ENCODE peak calls at places on chromosomes 3 and 15, in six cellular contexts. A is memory B cell; Q is HTR-8/SVneo; T is activated T-helper 1 cell treated with Interleukin-2 at 50 U/mL for 16 hours; L is stimulated activated CD8-positive, alpha-beta memory T cell treated with anti-CD3 and anti-CD28 coated beads, Interleukin-7, amount 100 ng/mL, for 24 hours; H is CD4-positive, alpha-beta T cell. V is an unnamed sample.
A peak's percentile ranks its signal among the peaks of the same experiment; 100 is the strongest.

GRCh38 chr3:149314807-149315578 is 18.4 kb downstream of the TM4SF18 start:
- DNase-seq in A (no peak), Q (peak; percentile 24), T (no peak), L (no peak), H (no peak), V (no peak)

GRCh38 chr3:49461443-49462171 is 8.5 kb upstream of the DAG1 start:
- DNase-seq in A (no peak), Q (no peak), T (no peak), L (no peak), H (no peak), V (no peak)

GRCh38 chr3:37315669-37316068 is 141.3 kb upstream of the LRRFIP2 start:
- DNase-seq in A (no peak), Q (no peak), T (no peak), L (no peak), H (no peak), V (no peak)

GRCh38 chr3:157429703-157430102 is 6.9 kb upstream of the PTX3 start:
- DNase-seq in A (no peak), Q (no peak), T (no peak), L (no peak), H (no peak), V (no peak)

GRCh38 chr3:170178631-170179030 is 2.9 kb downstream of the PHC3 start:
- DNase-seq in A (peak; percentile 20), Q (no peak), T (peak; percentile 23), L (no peak), H (peak; percentile 41), V (no peak)

GRCh38 chr3:17755836-17756235 is 13.4 kb upstream of the TBC1D5 start:
- DNase-seq in A (no peak), Q (no peak), T (no peak), L (no peak), H (no peak), V (no peak)

GRCh38 chr3:39372831-39373230 is 10.3 kb upstream of the SLC25A38 start:
- DNase-seq in A (no peak), Q (no peak), T (no peak), L (no peak), H (no peak), V (no peak)

GRCh38 chr15:40146037-40146436 is 14.8 kb upstream of the BUB1B start:
- DNase-seq in A (no peak), Q (peak; percentile 34), T (no peak), L (no peak), H (no peak), V (no peak)

GRCh38 chr3:36257117-36257516 is 123.2 kb upstream of the STAC start:
- DNase-seq in A (no peak), Q (no peak), T (no peak), L (no peak), H (no peak), V (no peak)

GRCh38 chr3:192943384-192943783 is 25.7 kb upstream of the MB21D2 start:
- DNase-seq in A (no peak), Q (no peak), T (no peak), L (no peak), H (no peak), V (no peak)

GRCh38 chr15:74768771-74769342 is 13.0 kb upstream of the CSK start:
- DNase-seq in A (no peak), Q (peak; percentile 77), T (peak; percentile 54), L (no peak), H (peak; percentile 50), V (no peak)

GRCh38 chr15:66483131-66483566 is 14.4 kb downstream of the SNAPC5 start:
- DNase-seq in A (no peak), Q (no peak), T (no peak), L (no peak), H (no peak), V (no peak)

GRCh38 chr3:126160243-126161210 is 19.9 kb downstream of the ALDH1L1 start:
- DNase-seq in A (no peak), Q (no peak), T (no peak), L (no peak), H (no peak), V (no peak)

GRCh38 chr3:99532246-99532645 is 106.1 kb upstream of the COL8A1 start:
- DNase-seq in A (no peak), Q (peak; percentile 56), T (no peak), L (no peak), H (no peak), V (no peak)

GRCh38 chr3:48682786-48683185 is 2.9 kb downstream of the NCKIPSD start:
- DNase-seq in A (no peak), Q (no peak), T (no peak), L (no peak), H (no peak), V (no peak)

GRCh38 chr15:68431792-68432401 is at the start of gene ITGA11:
- DNase-seq in A (no peak), Q (peak; percentile 76), T (no peak), L (no peak), H (no peak), V (no peak)

GRCh38 chr3:56654460-56654859 is 28.6 kb downstream of the TASOR start:
- DNase-seq in A (no peak), Q (no peak), T (no peak), L (no peak), H (no peak), V (no peak)

GRCh38 chr15:101250331-101250730 is 1.5 kb downstream of the CHSY1 start:
- DNase-seq in A (no peak), Q (no peak), T (no peak), L (no peak), H (no peak), V (no peak)

GRCh38 chr3:197022405-197023231 is 7.0 kb downstream of the MELTF start:
- DNase-seq in A (no peak), Q (no peak), T (no peak), L (no peak), H (no peak), V (no peak)

GRCh38 chr15:75648156-75649000 is 666 bp downstream of the SNX33 start:
- DNase-seq in A (no peak), Q (no peak), T (no peak), L (no peak), H (no peak), V (peak; percentile 49)

GRCh38 chr3:184008161-184008560 is 9.5 kb downstream of the ABCC5 start:
- DNase-seq in A (no peak), Q (no peak), T (no peak), L (no peak), H (no peak), V (no peak)

GRCh38 chr3:15427981-15428380 is 583 bp downstream of the EAF1 start:
- DNase-seq in A (no peak), Q (no peak), T (no peak), L (no peak), H (no peak), V (no peak)

GRCh38 chr15:28960979-28961378 is 75.2 kb downstream of the APBA2 start:
- DNase-seq in A (no peak), Q (peak; percentile 64), T (no peak), L (no peak), H (no peak), V (no peak)

GRCh38 chr3:13332158-13332557 is 88.0 kb downstream of the NUP210 start:
- DNase-seq in A (peak; percentile 70), Q (no peak), T (no peak), L (no peak), H (no peak), V (peak; percentile 69)

GRCh38 chr3:37279226-37279625 is 104.8 kb upstream of the LRRFIP2 start:
- DNase-seq in A (no peak), Q (no peak), T (no peak), L (no peak), H (no peak), V (no peak)

GRCh38 chr15:63372753-63373152 is 8.9 kb downstream of the CA12 start:
- DNase-seq in A (no peak), Q (no peak), T (no peak), L (no peak), H (no peak), V (no peak)

GRCh38 chr3:137770821-137771399 is 6.8 kb downstream of the SOX14 start:
- DNase-seq in A (no peak), Q (no peak), T (no peak), L (no peak), H (no peak), V (no peak)

GRCh38 chr3:194598771-194599557 is 34.3 kb downstream of the TMEM44 start:
- DNase-seq in A (no peak), Q (peak; percentile 98), T (no peak), L (no peak), H (no peak), V (no peak)

GRCh38 chr3:63960048-63960711 is 48.0 kb upstream of the SCAANT1 start:
- DNase-seq in A (no peak), Q (no peak), T (no peak), L (no peak), H (no peak), V (no peak)

GRCh38 chr3:41267975-41268640 is 68.8 kb downstream of the CTNNB1 start:
- DNase-seq in A (no peak), Q (peak; percentile 71), T (no peak), L (no peak), H (no peak), V (no peak)

GRCh38 chr15:63466378-63467192 is 37.8 kb upstream of the USP3 start:
- DNase-seq in A (peak; percentile 73), Q (peak; percentile 69), T (peak; percentile 9), L (no peak), H (peak; percentile 35), V (peak; percentile 46)

GRCh38 chr3:194269610-194270145 is 81.5 kb downstream of the CPN2 start:
- DNase-seq in A (no peak), Q (no peak), T (no peak), L (no peak), H (no peak), V (no peak)

GRCh38 chr3:12818773-12819172 is 22.3 kb downstream of the CAND2 start:
- DNase-seq in A (no peak), Q (no peak), T (no peak), L (no peak), H (no peak), V (no peak)

GRCh38 chr3:19364150-19364549 is 215.8 kb downstream of the KCNH8 start:
- DNase-seq in A (no peak), Q (no peak), T (no peak), L (no peak), H (no peak), V (no peak)